ENCODE peak calls at places on chromosomes 7 and 10, in ten cellular contexts. I is CD4-positive, alpha-beta T cell; Y is HFF-Myc; B is breast epithelium; E is Panc1; H is esophagus squamous epithelium; T is fibroblast of the aortic adventitia; W is GM23338; G is thyroid gland; C is spleen. Z is an unnamed sample.

GRCh38 chr10:46560952-46561351 is 4.5 kb upstream of the GPRIN2 start:
- DNase-seq in G (no peak), B (no peak), H (no peak), C (peak; percentile 32), W (no peak), T (no peak), I (no peak), E (no peak), Y (no peak), Z (no peak)

GRCh38 chr10:36880898-36881297 is 244.5 kb upstream of the ANKRD30A start:
- DNase-seq in W (peak; percentile 60), I (no peak), T (peak; percentile 68), B (no peak), E (no peak), H (no peak), C (no peak), Y (no peak), G (no peak), Z (peak; percentile 35)

GRCh38 chr10:117096559-117097201 is 41.4 kb downstream of the VAX1 start:
- DNase-seq in Y (no peak), I (no peak), T (no peak), B (no peak), W (peak; percentile 32), C (no peak), H (no peak), G (no peak), E (no peak), Z (no peak)

GRCh38 chr10:57961487-57961886 is 306.2 kb downstream of the IPMK start:
- DNase-seq in B (no peak), G (no peak), Y (no peak), I (no peak), C (no peak), H (no peak), E (no peak), T (no peak), W (no peak), Z (no peak)

GRCh38 chr10:104076743-104077160 is 8.9 kb downstream of the COL17A1 start:
- DNase-seq in B (no peak), H (no peak), C (no peak), W (peak; percentile 76), T (peak; percentile 73), Y (peak; percentile 33), G (peak; percentile 90), I (no peak), E (no peak), Z (no peak)

GRCh38 chr10:102493771-102494170 is 8.7 kb downstream of the ACTR1A start:
- DNase-seq in C (peak; percentile 5), W (no peak), E (no peak), I (no peak), B (no peak), G (no peak), Y (no peak), T (no peak), H (no peak), Z (no peak)

GRCh38 chr7:111199643-111200042 is 108.7 kb downstream of the LRRN3 start:
- DNase-seq in W (no peak), E (peak; percentile 2), B (no peak), T (peak; percentile 10), C (no peak), G (no peak), H (no peak), I (no peak), Y (no peak), Z (no peak)

GRCh38 chr10:129854796-129855705 is 109.0 kb downstream of the EBF3 start:
- DNase-seq in W (no peak), G (no peak), C (no peak), H (no peak), Y (no peak), I (no peak), T (no peak), B (no peak), E (no peak), Z (no peak)

GRCh38 chr7:4711093-4711492 is 29.0 kb downstream of the FOXK1 start:
- DNase-seq in I (no peak), H (no peak), T (no peak), B (no peak), C (no peak), E (no peak), Y (no peak), W (no peak), G (no peak), Z (no peak)

GRCh38 chr7:11153694-11154093 is 180.0 kb downstream of the PHF14 start:
- DNase-seq in H (no peak), G (no peak), T (no peak), C (no peak), Y (no peak), B (no peak), E (no peak), I (no peak), W (peak; percentile 22), Z (no peak)
- TF ChIP-seq CTCF in H (no peak), G (no peak), T (no peak), C (no peak), Y (no peak), B (no peak), E (peak; percentile 25), I (no peak), W (peak; percentile 57), Z (no peak)

GRCh38 chr10:6787684-6788083 is 207.6 kb upstream of the PRKCQ start:
- DNase-seq in W (no peak), T (no peak), G (no peak), I (no peak), E (no peak), B (no peak), H (no peak), C (no peak), Y (no peak), Z (no peak)

GRCh38 chr10:6782378-6782777 is 202.3 kb upstream of the PRKCQ start:
- DNase-seq in C (no peak), B (no peak), Y (no peak), E (no peak), G (no peak), T (no peak), W (no peak), H (no peak), I (no peak), Z (no peak)

GRCh38 chr10:6788191-6788590 is 208.1 kb upstream of the PRKCQ start:
- DNase-seq in Y (no peak), W (no peak), E (no peak), T (no peak), G (no peak), B (no peak), C (no peak), H (no peak), I (no peak), Z (no peak)

GRCh38 chr10:6781133-6781770 is 201.2 kb upstream of the PRKCQ start:
- DNase-seq in C (no peak), T (no peak), Y (no peak), G (no peak), I (no peak), H (no peak), E (no peak), B (no peak), W (no peak), Z (no peak)

GRCh38 chr10:6786579-6787031 is 206.5 kb upstream of the PRKCQ start:
- DNase-seq in C (no peak), H (no peak), W (no peak), B (peak; percentile 36), T (peak; percentile 68), I (no peak), G (no peak), Y (peak; percentile 29), E (no peak), Z (peak; percentile 62)
- TF ChIP-seq CTCF in C (no peak), H (peak; percentile 45), W (no peak), B (peak; percentile 27), T (peak; percentile 64), I (no peak), G (no peak), Y (peak; percentile 61), E (peak; percentile 48), Z (peak; percentile 78)

GRCh38 chr10:13993169-13993568 is 337.6 kb downstream of the FRMD4A start:
- DNase-seq in E (no peak), Y (no peak), B (peak; percentile 89), C (no peak), W (no peak), H (no peak), T (peak; percentile 95), I (no peak), G (peak; percentile 41), Z (peak; percentile 45)

GRCh38 chr10:13993634-13994033 is 337.1 kb downstream of the FRMD4A start:
- DNase-seq in H (no peak), B (no peak), C (no peak), W (no peak), Y (no peak), G (no peak), I (no peak), T (no peak), E (no peak), Z (no peak)

GRCh38 chr10:13997650-13998049 is 333.1 kb downstream of the FRMD4A start:
- DNase-seq in I (no peak), E (no peak), T (peak; percentile 79), G (no peak), W (no peak), C (no peak), H (no peak), B (no peak), Y (no peak), Z (no peak)

GRCh38 chr10:13998090-13998838 is 332.5 kb downstream of the FRMD4A start:
- DNase-seq in I (no peak), Y (no peak), T (peak; percentile 85), G (no peak), H (no peak), B (no peak), E (no peak), C (no peak), W (no peak), Z (no peak)

DNA sequence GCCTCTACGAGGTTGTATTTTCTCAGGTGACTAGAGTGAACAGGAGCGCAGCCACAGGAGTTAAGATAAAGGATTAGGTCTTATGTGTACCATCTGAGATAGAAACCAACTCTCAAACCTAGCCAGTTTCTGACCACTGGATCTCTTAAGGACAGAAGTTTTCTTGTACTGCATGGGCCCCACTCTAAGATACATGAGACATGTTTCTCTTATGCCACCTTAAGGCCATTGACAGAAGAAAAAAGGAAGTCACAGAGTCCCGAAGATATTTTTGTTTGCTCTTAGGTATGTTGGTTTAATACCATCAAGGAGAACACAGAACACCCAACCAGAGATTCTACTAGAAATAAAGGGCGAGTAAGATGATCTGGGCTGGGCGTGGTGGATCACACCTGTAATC is 335.8 kb downstream of the FRMD4A start:
- DNase-seq in I (no peak), Y (no peak), H (no peak), C (no peak), B (no peak), W (no peak), T (no peak), G (no peak), E (no peak), Z (no peak)
- TF ChIP-seq CTCF in I (no peak), Y (no peak), H (no peak), C (no peak), B (no peak), W (peak; percentile 26), T (no peak), G (no peak), E (no peak), Z (no peak)

DNA sequence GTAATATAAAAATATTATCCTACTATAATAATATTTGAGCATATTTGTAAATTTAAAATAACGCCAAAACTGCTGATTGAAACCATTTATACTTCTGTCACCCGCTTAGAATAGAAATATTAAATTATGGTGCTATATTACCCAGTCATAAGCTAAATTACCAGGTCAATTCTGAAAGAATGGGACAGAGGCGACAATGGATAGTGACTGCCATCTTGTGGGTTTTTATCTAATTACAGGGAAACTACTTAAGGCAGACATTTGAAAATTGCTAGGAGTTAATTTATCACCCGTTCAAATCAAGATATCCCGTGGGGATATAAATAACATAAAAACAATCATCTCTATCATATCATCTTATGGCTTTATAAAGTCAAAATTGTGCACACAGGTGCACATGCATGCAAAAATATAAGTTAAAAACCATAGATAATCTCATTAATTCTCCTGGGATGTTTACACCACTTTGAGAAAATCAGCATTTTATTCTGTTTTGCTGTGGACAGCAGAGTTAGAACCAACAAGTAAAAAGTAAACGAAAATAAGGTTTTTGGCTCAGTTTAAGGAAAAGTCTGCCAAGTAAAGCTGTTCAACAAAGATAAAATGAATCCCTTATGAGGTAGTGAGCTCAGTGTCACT is 41.3 kb upstream of the HPSE2 start:
- DNase-seq in E (peak; percentile 22), B (no peak), I (no peak), Y (no peak), G (no peak), T (peak; percentile 7), C (no peak), W (peak; percentile 57), H (no peak), Z (peak; percentile 3)
- TF ChIP-seq CTCF in E (peak; percentile 80), B (no peak), I (no peak), Y (peak; percentile 25), G (no peak), T (no peak), C (no peak), W (peak; percentile 70), H (peak; percentile 56), Z (peak; percentile 76)

Z was measured in HFFc6.